ENCODE peak calls at places on chromosomes 11 and 22, in five cellular contexts. One of them, this sample, is unnamed.
A peak's percentile ranks its signal among the peaks of the same experiment; 100 is the strongest.

GRCh38 chr11:131808466-131808865 is 438.1 kb downstream of the NTM start:
- DNase-seq in left lung: no peak
- DNase-seq in colonic mucosa: no peak
- DNase-seq in stomach: no peak
- DNase-seq in fibroblast of lung: no peak
- DNase-seq in this sample: no peak

GRCh38 chr11:30992513-30992849 is 377.1 kb downstream of the DCDC1 start:
- DNase-seq in left lung: no peak
- DNase-seq in colonic mucosa: no peak
- DNase-seq in stomach: no peak
- DNase-seq in fibroblast of lung: peak; percentile 4
- DNase-seq in this sample: no peak

GRCh38 chr11:70834984-70835560 is 417.3 kb downstream of the SHANK2 start:
- DNase-seq in left lung: no peak
- DNase-seq in colonic mucosa: no peak
- DNase-seq in stomach: no peak
- DNase-seq in fibroblast of lung: no peak
- DNase-seq in this sample: no peak

GRCh38 chr11:87281496-87281895 is 243.8 kb downstream of the TMEM135 start:
- DNase-seq in left lung: no peak
- DNase-seq in colonic mucosa: no peak
- DNase-seq in stomach: no peak
- DNase-seq in fibroblast of lung: no peak
- DNase-seq in this sample: peak; percentile 5

GRCh38 chr22:31764785-31765184 is 11.0 kb downstream of the DEPDC5 start:
- DNase-seq in left lung: no peak
- DNase-seq in colonic mucosa: no peak
- DNase-seq in stomach: no peak
- DNase-seq in fibroblast of lung: no peak
- DNase-seq in this sample: no peak

GRCh38 chr11:35138949-35139881 is at the start of gene CD44:
- DNase-seq in left lung: peak; percentile 91
- DNase-seq in colonic mucosa: peak; percentile 83
- DNase-seq in stomach: peak; percentile 66
- DNase-seq in fibroblast of lung: peak; percentile 88
- DNase-seq in this sample: peak; percentile 72

GRCh38 chr11:117175104-117175503 is 3.4 kb upstream of the SIDT2 start:
- DNase-seq in left lung: no peak
- DNase-seq in colonic mucosa: no peak
- DNase-seq in stomach: peak; percentile 23
- DNase-seq in fibroblast of lung: no peak
- DNase-seq in this sample: no peak

GRCh38 chr11:119316729-119317591 is at the start of gene MCAM:
- DNase-seq in left lung: peak; percentile 83
- DNase-seq in colonic mucosa: no peak
- DNase-seq in stomach: no peak
- DNase-seq in fibroblast of lung: peak; percentile 53
- DNase-seq in this sample: no peak

GRCh38 chr22:47304191-47304831 is 541.9 kb downstream of the TBC1D22A start:
- DNase-seq in left lung: peak; percentile 72
- DNase-seq in colonic mucosa: no peak
- DNase-seq in stomach: peak; percentile 15
- DNase-seq in fibroblast of lung: no peak
- DNase-seq in this sample: no peak

GRCh38 chr22:25488244-25489020 is 76.0 kb upstream of the GRK3 start:
- DNase-seq in left lung: no peak
- DNase-seq in colonic mucosa: peak; percentile 43
- DNase-seq in stomach: peak; percentile 86
- DNase-seq in fibroblast of lung: peak; percentile 88
- DNase-seq in this sample: peak; percentile 58

GRCh38 chr11:7622731-7623130 is 50.6 kb downstream of the CYB5R2 start:
- DNase-seq in left lung: no peak
- DNase-seq in colonic mucosa: no peak
- DNase-seq in stomach: no peak
- DNase-seq in fibroblast of lung: no peak
- DNase-seq in this sample: peak; percentile 72

GRCh38 chr11:16946477-16947282 is 67.5 kb downstream of the PLEKHA7 start:
- DNase-seq in left lung: no peak
- DNase-seq in colonic mucosa: no peak
- DNase-seq in stomach: no peak
- DNase-seq in fibroblast of lung: no peak
- DNase-seq in this sample: no peak

GRCh38 chr11:134154441-134154840 is 69.3 kb downstream of the NCAPD3 start:
- DNase-seq in left lung: no peak
- DNase-seq in colonic mucosa: no peak
- DNase-seq in stomach: no peak
- DNase-seq in fibroblast of lung: no peak
- DNase-seq in this sample: no peak

GRCh38 chr11:1089738-1090599 is 15.3 kb downstream of the MUC2 start:
- DNase-seq in left lung: peak; percentile 75
- DNase-seq in colonic mucosa: no peak
- DNase-seq in stomach: no peak
- DNase-seq in fibroblast of lung: no peak
- DNase-seq in this sample: no peak

GRCh38 chr11:2527621-2528291 is 82.9 kb downstream of the KCNQ1 start:
- DNase-seq in left lung: peak; percentile 63
- DNase-seq in colonic mucosa: peak; percentile 20
- DNase-seq in stomach: no peak
- DNase-seq in fibroblast of lung: no peak
- DNase-seq in this sample: no peak

GRCh38 chr11:62707277-62707771 is at the start of the genes BSCL2 and GNG3:
- DNase-seq in left lung: peak; percentile 64
- DNase-seq in colonic mucosa: no peak
- DNase-seq in stomach: no peak
- DNase-seq in fibroblast of lung: peak; percentile 26
- DNase-seq in this sample: no peak

GRCh38 chr22:21917206-21917958 is 35.3 kb downstream of the PPM1F start:
- DNase-seq in left lung: peak; percentile 62
- DNase-seq in colonic mucosa: no peak
- DNase-seq in stomach: peak; percentile 55
- DNase-seq in fibroblast of lung: peak; percentile 38
- DNase-seq in this sample: no peak

GRCh38 chr11:2509481-2510001 is 64.7 kb downstream of the KCNQ1 start:
- DNase-seq in left lung: peak; percentile 72
- DNase-seq in colonic mucosa: no peak
- DNase-seq in stomach: peak; percentile 22
- DNase-seq in fibroblast of lung: no peak
- DNase-seq in this sample: no peak

GRCh38 chr22:46865052-46865434 is 102.6 kb downstream of the TBC1D22A start:
- DNase-seq in left lung: no peak
- DNase-seq in colonic mucosa: peak; percentile 32
- DNase-seq in stomach: no peak
- DNase-seq in fibroblast of lung: no peak
- DNase-seq in this sample: no peak

GRCh38 chr22:17779286-17780115 is 5.2 kb upstream of the BID start:
- DNase-seq in left lung: no peak
- DNase-seq in colonic mucosa: no peak
- DNase-seq in stomach: no peak
- DNase-seq in fibroblast of lung: no peak
- DNase-seq in this sample: no peak

GRCh38 chr11:133864756-133865155 is 19.4 kb upstream of the SPATA19 start:
- DNase-seq in left lung: no peak
- DNase-seq in colonic mucosa: no peak
- DNase-seq in stomach: no peak
- DNase-seq in fibroblast of lung: no peak
- DNase-seq in this sample: no peak

GRCh38 chr11:98069861-98070260 is 950.9 kb upstream of the CNTN5 start:
- DNase-seq in left lung: no peak
- DNase-seq in colonic mucosa: no peak
- DNase-seq in stomach: no peak
- DNase-seq in fibroblast of lung: no peak
- DNase-seq in this sample: no peak

GRCh38 chr11:124961972-124962609 is 8.1 kb downstream of the CCDC15 start:
- DNase-seq in left lung: no peak
- DNase-seq in colonic mucosa: peak; percentile 23
- DNase-seq in stomach: no peak
- DNase-seq in fibroblast of lung: peak; percentile 69
- DNase-seq in this sample: peak; percentile 82

GRCh38 chr11:19018901-19019300 is 41.6 kb downstream of the MRGPRX2 start:
- DNase-seq in left lung: no peak
- DNase-seq in colonic mucosa: no peak
- DNase-seq in stomach: no peak
- DNase-seq in fibroblast of lung: no peak
- DNase-seq in this sample: no peak

GRCh38 chr22:23565942-23566715 is 14.0 kb downstream of the IGLL1 start:
- DNase-seq in left lung: no peak
- DNase-seq in colonic mucosa: no peak
- DNase-seq in stomach: no peak
- DNase-seq in fibroblast of lung: no peak
- DNase-seq in this sample: no peak

GRCh38 chr11:25037431-25037830 is 540.6 kb downstream of the LUZP2 start:
- DNase-seq in left lung: no peak
- DNase-seq in colonic mucosa: no peak
- DNase-seq in stomach: no peak
- DNase-seq in fibroblast of lung: no peak
- DNase-seq in this sample: no peak

GRCh38 chr11:134120143-134120850 is 51.4 kb downstream of the JAM3 start:
- DNase-seq in left lung: no peak
- DNase-seq in colonic mucosa: peak; percentile 23
- DNase-seq in stomach: peak; percentile 35
- DNase-seq in fibroblast of lung: peak; percentile 97
- DNase-seq in this sample: no peak

GRCh38 chr11:61832758-61833157 is 4.7 kb downstream of the FADS2 start:
- DNase-seq in left lung: no peak
- DNase-seq in colonic mucosa: no peak
- DNase-seq in stomach: peak; percentile 62
- DNase-seq in fibroblast of lung: no peak
- DNase-seq in this sample: peak; percentile 36

GRCh38 chr11:70314730-70315129 is 44.2 kb downstream of the PPFIA1 start:
- DNase-seq in left lung: no peak
- DNase-seq in colonic mucosa: no peak
- DNase-seq in stomach: no peak
- DNase-seq in fibroblast of lung: no peak
- DNase-seq in this sample: no peak

GRCh38 chr11:35418847-35419712 is at the start of gene SLC1A2:
- DNase-seq in left lung: peak; percentile 71
- DNase-seq in colonic mucosa: no peak
- DNase-seq in stomach: no peak
- DNase-seq in fibroblast of lung: peak; percentile 23
- DNase-seq in this sample: no peak

GRCh38 chr11:63179446-63180068 is 35.5 kb upstream of the SLC22A24 start:
- DNase-seq in left lung: no peak
- DNase-seq in colonic mucosa: no peak
- DNase-seq in stomach: no peak
- DNase-seq in fibroblast of lung: no peak
- DNase-seq in this sample: no peak

GRCh38 chr11:45157247-45158209 is 11.1 kb downstream of the PRDM11 start:
- DNase-seq in left lung: no peak
- DNase-seq in colonic mucosa: no peak
- DNase-seq in stomach: no peak
- DNase-seq in fibroblast of lung: no peak
- DNase-seq in this sample: no peak

GRCh38 chr11:45155058-45155551 is 8.7 kb downstream of the PRDM11 start:
- DNase-seq in left lung: no peak
- DNase-seq in colonic mucosa: peak; percentile 7
- DNase-seq in stomach: peak; percentile 19
- DNase-seq in fibroblast of lung: no peak
- DNase-seq in this sample: no peak

GRCh38 chr11:45155627-45156180 is 9.3 kb downstream of the PRDM11 start:
- DNase-seq in left lung: no peak
- DNase-seq in colonic mucosa: no peak
- DNase-seq in stomach: no peak
- DNase-seq in fibroblast of lung: no peak
- DNase-seq in this sample: no peak

GRCh38 chr11:45156731-45157130 is 10.3 kb downstream of the PRDM11 start:
- DNase-seq in left lung: no peak
- DNase-seq in colonic mucosa: no peak
- DNase-seq in stomach: peak; percentile 20
- DNase-seq in fibroblast of lung: no peak
- DNase-seq in this sample: peak; percentile 48

GRCh38 chr11:45156201-45156600 is 9.8 kb downstream of the PRDM11 start:
- DNase-seq in left lung: no peak
- DNase-seq in colonic mucosa: no peak
- DNase-seq in stomach: no peak
- DNase-seq in fibroblast of lung: no peak
- DNase-seq in this sample: no peak
- H3K36me3 ChIP-seq in left lung: no peaks in the 10 kb centered on the region
- H3K36me3 ChIP-seq in colonic mucosa: no peaks in the 10 kb centered on the region
- H3K36me3 ChIP-seq in stomach: no peaks in the 10 kb centered on the region
- H3K36me3 ChIP-seq in fibroblast of lung: no peaks in the 10 kb centered on the region
- H3K36me3 ChIP-seq in this sample: no peaks in the 10 kb centered on the region

GRCh38 chr11:11836676-11837231 is 5.0 kb upstream of the USP47 start:
- DNase-seq in left lung: no peak
- DNase-seq in colonic mucosa: no peak
- DNase-seq in stomach: no peak
- DNase-seq in fibroblast of lung: no peak
- DNase-seq in this sample: no peak
- H3K4me3 ChIP-seq in left lung: no peak overlapping the region
- H3K4me3 ChIP-seq in colonic mucosa: no peak overlapping the region
- H3K4me3 ChIP-seq in stomach: no peak overlapping the region
- H3K4me3 ChIP-seq in fibroblast of lung: no peak overlapping the region
- H3K4me3 ChIP-seq in this sample: no peak overlapping the region

GRCh38 chr22:50340157-50340879 is 2.8 kb upstream of the PPP6R2 start:
- DNase-seq in left lung: no peak
- DNase-seq in colonic mucosa: no peak
- DNase-seq in stomach: no peak
- DNase-seq in fibroblast of lung: peak; percentile 35
- DNase-seq in this sample: no peak

GRCh38 chr22:50341977-50342650 is 1.0 kb upstream of the PPP6R2 start:
- DNase-seq in left lung: peak; percentile 96
- DNase-seq in colonic mucosa: peak; percentile 94
- DNase-seq in stomach: peak; percentile 94
- DNase-seq in fibroblast of lung: peak; percentile 68
- DNase-seq in this sample: peak; percentile 84

GRCh38 chr22:50338860-50339462 is 4.2 kb upstream of the PPP6R2 start:
- DNase-seq in left lung: no peak
- DNase-seq in colonic mucosa: no peak
- DNase-seq in stomach: no peak
- DNase-seq in fibroblast of lung: peak; percentile 38
- DNase-seq in this sample: no peak

GRCh38 chr22:50338042-50338573 is 5.0 kb upstream of the PPP6R2 start:
- DNase-seq in left lung: no peak
- DNase-seq in colonic mucosa: no peak
- DNase-seq in stomach: no peak
- DNase-seq in fibroblast of lung: no peak
- DNase-seq in this sample: no peak

GRCh38 chr22:50337262-50338041 is 5.7 kb upstream of the PPP6R2 start:
- DNase-seq in left lung: no peak
- DNase-seq in colonic mucosa: no peak
- DNase-seq in stomach: no peak
- DNase-seq in fibroblast of lung: no peak
- DNase-seq in this sample: no peak
- H3K27ac ChIP-seq in left lung: no peak overlapping the region
- H3K27ac ChIP-seq in colonic mucosa: no peak overlapping the region
- H3K27ac ChIP-seq in stomach: no peak overlapping the region
- H3K27ac ChIP-seq in fibroblast of lung: no peak overlapping the region
- H3K27ac ChIP-seq in this sample: no peak overlapping the region

DNA sequence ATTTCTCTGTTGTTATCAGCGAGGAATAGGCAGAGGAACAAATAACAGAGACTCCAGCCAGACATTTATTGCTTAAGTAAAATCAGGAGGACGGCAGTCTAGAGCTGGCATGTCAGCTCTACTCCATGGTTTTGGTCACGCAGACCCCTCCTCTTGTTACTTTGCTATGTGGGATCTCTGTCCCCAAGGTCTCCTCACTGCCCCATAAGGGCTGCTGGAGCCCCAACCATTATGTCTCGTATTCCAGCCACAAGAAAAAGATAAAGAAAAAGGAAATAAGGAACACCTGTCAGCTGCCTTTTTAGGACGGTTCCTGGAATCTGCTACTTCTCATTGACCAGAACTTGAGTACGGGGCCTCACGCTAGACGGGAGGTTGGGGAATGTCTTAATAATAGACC is 70.4 kb downstream of the ELFN2 start:
- DNase-seq in left lung: no peak
- DNase-seq in colonic mucosa: no peak
- DNase-seq in stomach: no peak
- DNase-seq in fibroblast of lung: no peak
- DNase-seq in this sample: no peak
- H3K36me3 ChIP-seq in left lung: no peaks in the 10 kb centered on the region
- H3K36me3 ChIP-seq in colonic mucosa: no peaks in the 10 kb centered on the region
- H3K36me3 ChIP-seq in stomach: no peaks in the 10 kb centered on the region
- H3K36me3 ChIP-seq in fibroblast of lung: no peaks in the 10 kb centered on the region
- H3K36me3 ChIP-seq in this sample: no peaks in the 10 kb centered on the region